ENCODE peak calls at places on chromosome 19, in ten cellular contexts. T is T-helper 2 cell; X is foreskin fibroblast; H is NCI-H345; M is activated T-helper 1 cell treated with anti-CD3 and anti-CD28 coated beads, Interleukin-12 subunit alpha, Interleukin-12 subunit beta, Interleukin-2, Interleukin-4 antibody, amounts not matched to agents 30 ng/mL and 10 ng/mL and 1 ng/mL, durations not matched to agents 14 hours and 24 hours and 36 hours; B is colonic mucosa; V is hypothalamus; Y is DMS79; P is stimulated activated effector memory CD8-positive, alpha-beta T cell treated with anti-CD3 and anti-CD28 coated beads, Interleukin-12 subunit alpha, Interleukin-12 subunit beta, amount 100 ng/mL, for 72 hours; A is A549. G is an unnamed sample.

GRCh38 chr19:55693336-55693974 is 18.4 kb downstream of the EPN1 start:
- DNase-seq in T (no peak), X (no peak), H (no peak), M (no peak), B (no peak), V (no peak), Y (no peak), P (no peak), A (no peak), G (no peak)

GRCh38 chr19:34393629-34394028 is 10.6 kb upstream of the PDCD2L start:
- DNase-seq in T (no peak), X (no peak), H (no peak), M (no peak), B (no peak), V (no peak), Y (no peak), P (no peak), A (no peak), G (no peak)

GRCh38 chr19:41334793-41335192 is 18.9 kb downstream of the TGFB1 start:
- DNase-seq in T (no peak), X (no peak), H (no peak), M (no peak), B (no peak), V (no peak), Y (no peak), P (no peak), A (no peak), G (no peak)

GRCh38 chr19:49409441-49410029 is 13.7 kb downstream of the PTH2 start:
- DNase-seq in T (no peak), X (no peak), H (no peak), M (peak), B (no peak), V (no peak), Y (no peak), P (no peak), A (no peak), G (no peak)

GRCh38 chr19:47428177-47428894 is 9.0 kb upstream of the MEIS3 start:
- DNase-seq in T (peak), X (peak), H (peak), M (peak), B (peak), V (no peak), Y (peak), P (peak), A (peak), G (peak)

GRCh38 chr19:46209051-46209450 is 20.5 kb upstream of the IGFL1 start:
- DNase-seq in T (no peak), X (no peak), H (no peak), M (no peak), B (no peak), V (no peak), Y (no peak), P (no peak), A (no peak), G (no peak)

GRCh38 chr19:44684892-44685847 is 13.8 kb upstream of the CEACAM16 start:
- DNase-seq in T (no peak), X (peak), H (no peak), M (no peak), B (no peak), V (no peak), Y (no peak), P (no peak), A (peak), G (no peak)

GRCh38 chr19:51784922-51785690 is 9.9 kb upstream of the FPR3 start:
- DNase-seq in T (no peak), X (peak), H (no peak), M (peak), B (peak), V (no peak), Y (no peak), P (no peak), A (no peak), G (no peak)

GRCh38 chr19:48611872-48612271 is 3.0 kb downstream of the FAM83E start:
- DNase-seq in T (no peak), X (no peak), H (no peak), M (no peak), B (no peak), V (no peak), Y (no peak), P (no peak), A (no peak), G (no peak)

GRCh38 chr19:12065100-12065538 is 588 bp downstream of the ZNF844 start:
- DNase-seq in T (no peak), X (peak), H (peak), M (no peak), B (peak), V (peak), Y (no peak), P (peak), A (no peak), G (peak)

GRCh38 chr19:10353793-10354391 is 14.5 kb upstream of the ICAM3 start:
- DNase-seq in T (no peak), X (peak), H (no peak), M (no peak), B (no peak), V (no peak), Y (no peak), P (peak), A (peak), G (no peak)

GRCh38 chr19:17183271-17183757 is 31.8 kb upstream of the USE1 start:
- DNase-seq in T (no peak), X (no peak), H (no peak), M (no peak), B (no peak), V (no peak), Y (no peak), P (peak), A (no peak), G (peak)

GRCh38 chr19:588758-589692 is 656 bp upstream of the HCN2 start:
- DNase-seq in T (no peak), X (no peak), H (peak), M (no peak), B (no peak), V (no peak), Y (no peak), P (no peak), A (peak), G (no peak)

GRCh38 chr19:18489627-18490184 is 32.2 kb downstream of the ELL start:
- DNase-seq in T (no peak), X (no peak), H (no peak), M (no peak), B (no peak), V (no peak), Y (no peak), P (no peak), A (no peak), G (no peak)

GRCh38 chr19:47497073-47497766 is 13.2 kb upstream of the KPTN start:
- DNase-seq in T (no peak), X (no peak), H (no peak), M (no peak), B (no peak), V (no peak), Y (no peak), P (no peak), A (no peak), G (no peak)

GRCh38 chr19:32819415-32820400 is 49.9 kb downstream of the SLC7A9 start:
- DNase-seq in T (no peak), X (no peak), H (no peak), M (no peak), B (no peak), V (no peak), Y (no peak), P (no peak), A (no peak), G (no peak)

GRCh38 chr19:48877900-48878218 is 5.6 kb downstream of the PPP1R15A start:
- DNase-seq in T (no peak), X (peak), H (no peak), M (no peak), B (no peak), V (no peak), Y (no peak), P (no peak), A (peak), G (no peak)

GRCh38 chr19:13156968-13157882 is 7.0 kb downstream of the IER2 start:
- DNase-seq in T (no peak), X (peak), H (no peak), M (no peak), B (no peak), V (no peak), Y (no peak), P (no peak), A (peak), G (no peak)

GRCh38 chr19:14433454-14434156 is 499 bp downstream of the PKN1 start:
- DNase-seq in T (peak), X (peak), H (peak), M (no peak), B (peak), V (no peak), Y (peak), P (peak), A (no peak), G (peak)

GRCh38 chr19:18633321-18633720 is 3.5 kb upstream of the KLHL26 start:
- DNase-seq in T (no peak), X (peak), H (peak), M (no peak), B (peak), V (no peak), Y (peak), P (no peak), A (no peak), G (no peak)

GRCh38 chr19:46984077-46985010 is 35.3 kb upstream of the NPAS1 start:
- DNase-seq in T (no peak), X (peak), H (peak), M (no peak), B (no peak), V (no peak), Y (no peak), P (no peak), A (peak), G (no peak)

GRCh38 chr19:4338441-4339350 is at the start of gene STAP2:
- DNase-seq in T (no peak), X (peak), H (no peak), M (no peak), B (peak), V (no peak), Y (no peak), P (no peak), A (no peak), G (peak)

GRCh38 chr19:2989236-2989946 is 12.0 kb downstream of the TLE6 start:
- DNase-seq in T (no peak), X (no peak), H (no peak), M (no peak), B (no peak), V (no peak), Y (no peak), P (no peak), A (no peak), G (no peak)

GRCh38 chr19:18044825-18045304 is 36.9 kb downstream of the ARRDC2 start:
- DNase-seq in T (peak), X (peak), H (peak), M (peak), B (peak), V (no peak), Y (peak), P (peak), A (peak), G (peak)

GRCh38 chr19:35370722-35371121 is at the start of gene GPR42:
- DNase-seq in T (no peak), X (no peak), H (no peak), M (no peak), B (no peak), V (no peak), Y (no peak), P (no peak), A (no peak), G (no peak)

GRCh38 chr19:44988896-44989563 is 12.2 kb upstream of the RELB start:
- DNase-seq in T (peak), X (peak), H (no peak), M (peak), B (peak), V (no peak), Y (no peak), P (peak), A (peak), G (peak)

GRCh38 chr19:38733241-38733492 is 11.1 kb downstream of the CAPN12 start:
- DNase-seq in T (no peak), X (no peak), H (no peak), M (no peak), B (peak), V (no peak), Y (no peak), P (no peak), A (no peak), G (no peak)

GRCh38 chr19:2549701-2550191 is 73.8 kb downstream of the GADD45B start:
- DNase-seq in T (no peak), X (peak), H (no peak), M (no peak), B (peak), V (no peak), Y (no peak), P (no peak), A (no peak), G (no peak)

GRCh38 chr19:47435883-47436417 is 16.6 kb upstream of the MEIS3 start:
- DNase-seq in T (no peak), X (no peak), H (no peak), M (no peak), B (no peak), V (no peak), Y (no peak), P (no peak), A (no peak), G (no peak)

GRCh38 chr19:48135411-48135810 is 24.8 kb upstream of the PLA2G4C start:
- DNase-seq in T (no peak), X (peak), H (no peak), M (no peak), B (peak), V (no peak), Y (no peak), P (no peak), A (no peak), G (no peak)

GRCh38 chr19:40549007-40549708 is 27.5 kb upstream of the SHKBP1 start:
- DNase-seq in T (peak), X (peak), H (peak), M (peak), B (peak), V (no peak), Y (no peak), P (peak), A (peak), G (peak)

GRCh38 chr19:10290876-10291553 is 1.3 kb downstream of the ICAM5 start:
- DNase-seq in T (no peak), X (peak), H (peak), M (peak), B (peak), V (no peak), Y (no peak), P (peak), A (peak), G (peak)

GRCh38 chr19:37991841-37992248 is 84.8 kb downstream of the SIPA1L3 start:
- DNase-seq in T (no peak), X (no peak), H (no peak), M (no peak), B (no peak), V (no peak), Y (no peak), P (no peak), A (no peak), G (no peak)

GRCh38 chr19:46494115-46494935 is 1.3 kb downstream of the PNMA8B start:
- DNase-seq in T (no peak), X (no peak), H (no peak), M (no peak), B (no peak), V (no peak), Y (no peak), P (no peak), A (no peak), G (no peak)

G was measured in stimulated activated naive CD4-positive, alpha-beta T cell.